ENCODE peak calls at places on chromosomes 13 and 19, in seven cellular contexts. V is upper lobe of right lung, Q is HepG2, T is brain microvascular endothelial cell, L is body of pancreas, U is psoas muscle, S is stomach. E is an unnamed sample. For H3K36me3, the result is how much of the 10 kb centered on the place peaks cover.

GRCh38 chr19:47376589-47377144 is 27.6 kb downstream of the DHX34 start:
- DNase-seq in V (no peak), Q (no peak), T (no peak), L (no peak), U (no peak), S (no peak), E (no peak)

GRCh38 chr19:55400281-55401087 is 7.1 kb downstream of the UBE2S start:
- DNase-seq in V (no peak), Q (no peak), T (no peak), L (no peak), U (no peak), S (no peak), E (no peak)

GRCh38 chr19:56080669-56081401 is 40.3 kb downstream of the ZNF787 start:
- DNase-seq in V (peak), Q (peak), T (peak), L (peak), U (peak), S (peak), E (no peak)

GRCh38 chr19:40962460-40962961 is 28.6 kb upstream of the CYP2B6 start:
- DNase-seq in V (no peak), Q (peak), T (peak), L (no peak), U (no peak), S (no peak), E (no peak)

GRCh38 chr19:1933245-1933644 is 7.7 kb upstream of the CSNK1G2 start:
- DNase-seq in V (no peak), Q (no peak), T (no peak), L (no peak), U (no peak), S (no peak), E (no peak)

GRCh38 chr13:85864963-85865530 is 65.8 kb upstream of the SLITRK6 start:
- DNase-seq in V (no peak), Q (peak), T (peak), L (no peak), U (no peak), S (no peak), E (no peak)

GRCh38 chr13:40792284-40793051 is 3.1 kb downstream of the SLC25A15 start:
- DNase-seq in V (no peak), Q (no peak), T (no peak), L (no peak), U (no peak), S (no peak), E (no peak)

GRCh38 chr13:39603424-39603947 is 493 bp upstream of the LHFPL6 start:
- DNase-seq in V (no peak), Q (no peak), T (no peak), L (peak), U (no peak), S (no peak), E (no peak)

GRCh38 chr19:2207991-2208860 is 27.9 kb downstream of the PLEKHJ1 start:
- DNase-seq in V (no peak), Q (no peak), T (peak), L (peak), U (peak), S (peak), E (no peak)

GRCh38 chr13:41590643-41591042 is 133.3 kb downstream of the RGCC start:
- DNase-seq in V (no peak), Q (no peak), T (no peak), L (no peak), U (no peak), S (no peak), E (no peak)

GRCh38 chr19:43527860-43528622 is 1.0 kb upstream of the ETHE1 start:
- DNase-seq in V (no peak), Q (no peak), T (no peak), L (peak), U (peak), S (no peak), E (peak)

GRCh38 chr19:42184401-42184861 is 33.0 kb downstream of the DEDD2 start:
- DNase-seq in V (peak), Q (peak), T (peak), L (peak), U (peak), S (peak), E (peak)

GRCh38 chr13:33231339-33231738 is 54.2 kb downstream of the STARD13 start:
- DNase-seq in V (no peak), Q (no peak), T (no peak), L (no peak), U (no peak), S (no peak), E (peak)

GRCh38 chr13:31824705-31825512 is 85.6 kb downstream of the RXFP2 start:
- DNase-seq in V (no peak), Q (no peak), T (peak), L (no peak), U (no peak), S (no peak), E (no peak)

GRCh38 chr19:39871886-39872866 is 26.0 kb upstream of the FBL start:
- DNase-seq in V (no peak), Q (no peak), T (no peak), L (no peak), U (no peak), S (no peak), E (no peak)

GRCh38 chr13:59677966-59678814 is 485.5 kb downstream of the DIAPH3 start:
- DNase-seq in V (no peak), Q (peak), T (peak), L (peak), U (no peak), S (no peak), E (no peak)

GRCh38 chr19:48443262-48443661 is 2.5 kb upstream of the GRWD1 start:
- DNase-seq in V (no peak), Q (no peak), T (no peak), L (peak), U (no peak), S (peak), E (peak)

GRCh38 chr13:76936736-76937135 is 11.6 kb upstream of the ACOD1 start:
- DNase-seq in V (no peak), Q (no peak), T (no peak), L (no peak), U (no peak), S (no peak), E (no peak)

GRCh38 chr19:12546068-12546467 is 5.2 kb downstream of the ZNF564 start:
- DNase-seq in V (no peak), Q (no peak), T (no peak), L (no peak), U (no peak), S (no peak), E (no peak)

GRCh38 chr13:88022826-88023225 is 351.7 kb downstream of the SLITRK5 start:
- DNase-seq in V (no peak), Q (no peak), T (no peak), L (no peak), U (no peak), S (no peak), E (no peak)

GRCh38 chr13:43545317-43545874 is 241.4 kb downstream of the ENOX1 start:
- DNase-seq in V (no peak), Q (no peak), T (peak), L (no peak), U (no peak), S (no peak), E (peak)

GRCh38 chr13:32941368-32941767 is 74.9 kb upstream of the KL start:
- DNase-seq in V (no peak), Q (no peak), T (peak), L (no peak), U (no peak), S (no peak), E (no peak)

GRCh38 chr13:114053026-114053425 is 79.2 kb upstream of the C13orf46 start:
- DNase-seq in V (no peak), Q (no peak), T (peak), L (no peak), U (no peak), S (no peak), E (peak)

GRCh38 chr13:42992585-42993122 is 613 bp upstream of the EPSTI1 start:
- DNase-seq in V (no peak), Q (no peak), T (no peak), L (no peak), U (no peak), S (no peak), E (no peak)

GRCh38 chr19:10159610-10160009 is 35.1 kb downstream of the DNMT1 start:
- DNase-seq in V (no peak), Q (no peak), T (no peak), L (no peak), U (no peak), S (no peak), E (peak)
- H3K36me3 ChIP-seq in V (half or more), Q (half or more), T (half or more), L (under half), U (half or more), S (half or more), E (under half)

GRCh38 chr13:95585867-95586266 is 33.3 kb downstream of the CLDN10 start:
- DNase-seq in V (no peak), Q (no peak), T (no peak), L (no peak), U (no peak), S (no peak), E (no peak)
- H3K36me3 ChIP-seq in V (under half), Q (under half), T (half or more), L (under half), U (under half), S (half or more), E (under half)

DNA sequence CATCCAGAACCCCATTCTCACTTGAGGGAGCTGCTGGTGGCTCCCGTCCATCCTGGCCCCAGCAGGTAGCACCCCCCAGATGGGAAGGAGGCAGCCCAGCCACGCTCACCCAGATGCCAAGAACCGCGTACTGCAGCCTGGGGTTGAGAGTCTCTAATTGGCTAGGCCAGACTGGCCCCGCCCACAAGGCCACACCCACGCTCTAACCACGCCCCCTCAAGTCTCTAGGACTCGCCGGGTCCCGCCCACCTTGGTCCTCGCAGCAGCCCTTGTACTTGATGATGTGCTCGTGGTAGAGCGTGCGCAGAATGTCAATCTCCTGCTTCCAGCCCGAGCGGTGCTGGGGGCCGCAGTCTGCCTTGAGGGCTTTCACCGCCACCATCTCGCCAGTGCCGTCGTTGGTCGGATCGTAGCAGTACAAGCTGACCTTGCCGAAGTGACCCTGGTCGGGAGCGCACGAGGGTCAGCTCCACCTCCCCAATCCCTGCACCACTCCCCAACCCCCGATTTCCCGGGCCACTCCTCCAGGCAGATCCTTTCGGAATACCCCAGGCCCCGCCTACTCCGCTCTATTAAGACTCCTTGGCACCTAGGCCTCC is 14.5 kb upstream of the ICAM3 start:
- DNase-seq in V (no peak), Q (no peak), T (peak), L (peak), U (peak), S (no peak), E (peak)
- H3K36me3 ChIP-seq in V (half or more), Q (under half), T (half or more), L (under half), U (half or more), S (half or more), E (under half)

GRCh38 chr19:3822683-3823344 is 36.6 kb upstream of the MATK start:
- DNase-seq in V (no peak), Q (no peak), T (no peak), L (no peak), U (no peak), S (no peak), E (no peak)

GRCh38 chr19:3823345-3823704 is 37.1 kb upstream of the MATK start:
- DNase-seq in V (no peak), Q (no peak), T (no peak), L (no peak), U (no peak), S (no peak), E (no peak)

GRCh38 chr19:3827306-3827705 is 41.1 kb upstream of the MATK start:
- DNase-seq in V (no peak), Q (no peak), T (no peak), L (no peak), U (no peak), S (no peak), E (no peak)

GRCh38 chr19:3825286-3825956 is 39.2 kb upstream of the MATK start:
- DNase-seq in V (no peak), Q (no peak), T (no peak), L (no peak), U (no peak), S (no peak), E (no peak)

GRCh38 chr19:3826163-3826562 is 40.0 kb upstream of the MATK start:
- DNase-seq in V (no peak), Q (no peak), T (no peak), L (no peak), U (no peak), S (no peak), E (no peak)
- H3K36me3 ChIP-seq in V (under half), Q (under half), T (under half), L (under half), U (under half), S (under half), E (under half)

DNA sequence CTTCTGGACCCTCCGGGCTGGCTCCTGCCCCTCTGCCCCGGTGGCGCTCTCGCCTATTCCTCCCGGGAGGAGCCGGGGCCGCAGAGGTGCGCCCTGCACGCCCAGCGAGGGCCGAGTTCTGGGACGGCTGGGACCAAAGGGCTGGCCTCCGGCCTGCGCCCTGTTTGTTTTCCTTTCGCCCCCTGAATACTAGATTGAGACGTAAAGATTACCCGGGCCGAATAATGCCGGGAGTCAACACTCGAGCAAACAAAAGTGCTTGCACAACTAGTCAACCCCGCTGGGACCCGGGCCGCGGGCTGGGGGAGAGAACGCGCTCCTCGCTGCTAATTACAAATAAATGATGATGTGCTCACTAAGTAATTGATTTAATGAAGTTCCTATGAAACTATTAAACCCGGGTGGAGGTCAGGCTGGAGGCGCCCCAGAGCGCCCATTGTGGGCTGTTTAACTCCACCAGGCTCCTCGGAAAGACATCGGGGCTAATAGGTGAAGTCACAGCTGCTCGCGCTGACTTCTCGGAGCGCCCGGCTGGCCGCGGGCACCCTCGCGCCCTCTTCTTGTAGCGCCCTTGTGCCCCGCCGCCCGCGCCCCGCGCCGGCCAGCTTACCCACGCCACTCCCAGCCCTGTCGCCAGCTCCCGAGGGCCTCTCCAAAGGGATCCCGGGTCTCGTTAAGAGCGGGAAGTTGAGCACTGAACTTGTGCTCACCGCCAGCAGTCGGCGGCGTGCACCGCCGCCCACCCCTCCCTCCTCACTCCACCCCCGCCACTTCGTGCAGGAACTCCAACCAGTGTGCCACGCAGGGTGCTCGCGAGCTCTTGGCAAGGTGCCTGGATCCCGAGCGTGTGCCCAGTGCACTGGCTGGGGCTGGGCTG is 14.9 kb downstream of the ZIC5 start:
- DNase-seq in V (no peak), Q (peak), T (no peak), L (no peak), U (peak), S (no peak), E (no peak)
- H3K36me3 ChIP-seq in V (under half), Q (under half), T (under half), L (under half), U (under half), S (under half), E (under half)

GRCh38 chr19:4495471-4495870 is 22.8 kb downstream of the PLIN4 start:
- DNase-seq in V (no peak), Q (no peak), T (no peak), L (no peak), U (no peak), S (peak), E (no peak)
- H3K36me3 ChIP-seq in V (half or more), Q (half or more), T (half or more), L (under half), U (half or more), S (half or more), E (under half)

E was measured in kidney.